ENCODE peak calls at places on chromosome 4, in six cellular contexts. S is HepG2, F is K562, Z is HCT116, V is GM12878, N is H1. H is an unnamed sample.
A peak's percentile ranks its signal among the peaks of the same experiment; 100 is the strongest.

GRCh38 chr4:3835527-3836040 is 69.4 kb downstream of the ADRA2C start:
- DNase-seq in S (no peak), F (no peak), Z (no peak), V (no peak), N (no peak), H (no peak)

GRCh38 chr4:20368926-20369325 is 117.2 kb downstream of the SLIT2 start:
- DNase-seq in S (no peak), F (no peak), Z (no peak), V (no peak), N (no peak), H (no peak)

GRCh38 chr4:139242511-139243051 is 37.4 kb downstream of the MGARP start:
- DNase-seq in S (no peak), F (no peak), Z (no peak), V (no peak), N (no peak), H (no peak)

GRCh38 chr4:3793545-3793944 is 27.4 kb downstream of the ADRA2C start:
- DNase-seq in S (no peak), F (no peak), Z (no peak), V (no peak), N (no peak), H (no peak)

GRCh38 chr4:165208741-165209388 is 1.5 kb downstream of the KLHL2 start:
- DNase-seq in S (no peak), F (peak; percentile 36), Z (no peak), V (no peak), N (no peak), H (no peak)

GRCh38 chr4:94435874-94436273 is 15.9 kb upstream of the PDLIM5 start:
- DNase-seq in S (no peak), F (no peak), Z (no peak), V (no peak), N (no peak), H (no peak)

GRCh38 chr4:153713840-153714239 is 29.8 kb downstream of the TLR2 start:
- DNase-seq in S (no peak), F (no peak), Z (no peak), V (no peak), N (no peak), H (no peak)

GRCh38 chr4:20248155-20248558 is 3.5 kb upstream of the SLIT2 start:
- DNase-seq in S (peak; percentile 1), F (peak; percentile 9), Z (peak; percentile 29), V (no peak), N (no peak), H (no peak)

GRCh38 chr4:59339631-59340030 is 1860.5 kb upstream of the ADGRL3 start:
- DNase-seq in S (no peak), F (no peak), Z (no peak), V (no peak), N (no peak), H (no peak)

GRCh38 chr4:82394896-82395295 is 21.1 kb upstream of the HNRNPD start:
- DNase-seq in S (peak; percentile 72), F (no peak), Z (no peak), V (no peak), N (no peak), H (no peak)

GRCh38 chr4:15963001-15963451 is at the start of gene FGFBP2:
- DNase-seq in S (peak; percentile 33), F (peak; percentile 8), Z (peak; percentile 21), V (no peak), N (peak; percentile 78), H (peak; percentile 73)

GRCh38 chr4:127641524-127641923 is 8.8 kb downstream of the INTU start:
- DNase-seq in S (no peak), F (no peak), Z (no peak), V (no peak), N (no peak), H (no peak)

GRCh38 chr4:29390921-29391320 is 1329.2 kb upstream of the PCDH7 start:
- DNase-seq in S (no peak), F (no peak), Z (no peak), V (no peak), N (no peak), H (no peak)

GRCh38 chr4:34323549-34324325 is 1920.6 kb downstream of the ARAP2 start:
- DNase-seq in S (no peak), F (no peak), Z (no peak), V (no peak), N (no peak), H (no peak)

GRCh38 chr4:2962614-2963184 is 507 bp downstream of the NOP14 start:
- DNase-seq in S (peak; percentile 12), F (peak; percentile 73), Z (peak; percentile 12), V (no peak), N (peak; percentile 78), H (peak; percentile 67)

GRCh38 chr4:931194-931959 is 739 bp downstream of the GAK start:
- DNase-seq in S (peak; percentile 9), F (peak; percentile 44), Z (no peak), V (no peak), N (no peak), H (no peak)

GRCh38 chr4:53908661-53909078 is 155.7 kb downstream of the CHIC2 start:
- DNase-seq in S (peak; percentile 83), F (peak; percentile 67), Z (peak; percentile 62), V (peak; percentile 8), N (no peak), H (no peak)
- TF ChIP-seq SP1 in S (no peak), F (no peak), Z (no peak), V (no peak), N (no peak), H (no peak)

GRCh38 chr4:178599521-178599920 is 1157.3 kb upstream of the AGA start:
- DNase-seq in S (no peak), F (no peak), Z (no peak), V (no peak), N (no peak), H (no peak)
- TF ChIP-seq CTCF in S (no peak), F (no peak), Z (peak; percentile 49), V (no peak), N (peak; percentile 52), H (no peak)

GRCh38 chr4:146916479-146917076 is 29.1 kb downstream of the TTC29 start:
- DNase-seq in S (peak; percentile 10), F (peak; percentile 42), Z (peak; percentile 26), V (peak; percentile 2), N (no peak), H (no peak)
- TF ChIP-seq SP1 in S (no peak), F (no peak), Z (no peak), V (no peak), N (no peak), H (no peak)

DNA sequence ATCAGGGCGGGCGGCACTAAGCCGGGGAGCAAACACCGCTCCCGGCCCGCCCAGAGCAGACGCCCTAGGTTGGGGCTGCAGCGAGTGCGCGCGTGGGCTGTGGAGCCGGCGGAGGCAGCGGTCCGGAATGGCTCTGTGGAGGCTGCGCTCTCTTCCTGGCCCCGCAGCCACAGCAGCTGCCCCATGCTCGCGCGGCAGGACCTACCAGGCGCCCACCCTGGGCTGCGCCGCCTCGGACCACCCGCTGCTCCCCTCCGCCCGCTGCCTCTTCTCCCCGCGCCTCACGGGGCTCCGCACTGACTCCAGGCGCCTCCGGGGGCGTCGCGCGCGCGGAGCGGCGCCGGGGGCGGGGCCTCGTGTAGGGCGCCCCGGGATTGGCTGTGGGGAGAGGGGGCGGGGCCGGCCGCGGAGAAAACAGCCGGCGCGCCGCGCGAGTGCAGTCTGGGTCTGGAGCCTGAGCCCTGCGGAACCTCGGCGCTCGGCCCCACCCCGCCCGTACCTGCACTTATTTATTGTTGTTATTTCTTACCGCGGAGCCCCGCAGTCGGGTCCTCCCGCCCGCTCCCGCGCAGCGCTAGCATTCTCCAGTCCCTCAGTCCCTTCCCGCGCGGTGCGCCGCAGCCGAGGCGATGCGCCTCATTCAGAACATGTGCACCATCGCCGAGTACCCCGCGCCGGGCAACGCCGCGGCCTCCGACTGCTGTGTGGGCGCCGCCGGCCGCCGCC is at the start of gene RASL11B:
- DNase-seq in S (peak; percentile 20), F (peak; percentile 88), Z (peak; percentile 4), V (peak; percentile 4), N (peak; percentile 92), H (peak; percentile 86)
- TF ChIP-seq CTCF in S (peak; percentile 14), F (no peak), Z (no peak), V (no peak), N (no peak), H (no peak)

GRCh38 chr4:90024519-90024918 is 102.7 kb upstream of the CCSER1 start:
- DNase-seq in S (no peak), F (no peak), Z (no peak), V (no peak), N (no peak), H (no peak)

GRCh38 chr4:90027565-90027964 is 99.6 kb upstream of the CCSER1 start:
- DNase-seq in S (no peak), F (no peak), Z (no peak), V (no peak), N (no peak), H (no peak)

GRCh38 chr4:90028460-90028859 is 98.7 kb upstream of the CCSER1 start:
- DNase-seq in S (no peak), F (no peak), Z (no peak), V (no peak), N (no peak), H (no peak)

GRCh38 chr4:90030202-90030601 is 97.0 kb upstream of the CCSER1 start:
- DNase-seq in S (no peak), F (no peak), Z (no peak), V (no peak), N (no peak), H (no peak)

DNA sequence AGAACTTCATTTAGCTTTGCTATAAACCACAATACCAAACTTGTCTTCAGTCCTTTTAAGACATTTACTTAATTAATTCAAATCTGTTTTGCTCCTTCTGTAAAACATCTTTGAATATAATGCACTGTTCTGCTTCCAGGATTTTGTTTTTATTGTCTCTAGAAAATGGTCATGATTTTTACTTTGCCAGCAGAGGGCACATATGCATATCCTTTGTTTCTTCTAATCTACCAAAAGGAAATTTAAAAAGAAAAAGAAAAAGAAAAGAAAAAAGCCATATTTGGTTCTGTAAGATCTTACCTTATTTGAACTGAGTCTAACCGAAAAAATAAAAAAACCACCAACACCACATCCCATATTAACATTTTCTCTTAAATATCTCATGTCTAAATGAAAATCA is 101.9 kb upstream of the CCSER1 start:
- DNase-seq in S (no peak), F (no peak), Z (peak; percentile 13), V (no peak), N (no peak), H (no peak)
- TF ChIP-seq SP1 in S (no peak), F (no peak), Z (no peak), V (no peak), N (no peak), H (no peak)

DNA sequence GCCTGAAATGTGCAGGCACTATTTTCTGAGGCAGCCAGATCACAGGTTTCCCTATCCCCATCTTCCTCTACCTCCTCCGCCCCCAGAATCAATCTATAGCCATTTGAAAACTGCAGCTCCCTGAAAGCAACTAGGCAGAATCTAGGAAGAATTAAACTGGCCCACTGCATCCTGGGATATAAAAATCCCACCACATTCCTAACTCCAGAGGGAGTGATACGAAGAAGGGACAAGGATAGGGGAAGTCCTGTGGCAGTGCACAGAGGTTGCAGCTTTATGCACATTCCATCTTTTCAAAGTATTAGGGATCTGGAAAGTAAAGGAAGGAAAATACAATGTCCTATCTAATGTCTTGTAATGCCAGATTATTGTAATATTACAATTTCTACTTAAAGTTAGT is 18.3 kb upstream of the HERC3 start:
- DNase-seq in S (peak; percentile 13), F (no peak), Z (peak; percentile 36), V (no peak), N (no peak), H (no peak)
- TF ChIP-seq CTCF in S (no peak), F (no peak), Z (peak; percentile 67), V (no peak), N (peak; percentile 59), H (no peak)

GRCh38 chr4:113822555-113823290 is 61.2 kb upstream of the CAMK2D start:
- DNase-seq in S (no peak), F (no peak), Z (no peak), V (peak; percentile 80), N (no peak), H (no peak)
- TF ChIP-seq SP1 in S (no peak), F (no peak), Z (no peak), V (no peak), N (no peak), H (no peak)